ENCODE peak calls at places on chromosomes 16 and 17, in eight cellular contexts. S, I, K, H, D, Z, G and Q are unnamed samples.

GRCh38 chr17:72270530-72270929 is 149.7 kb downstream of the SOX9 start:
- DNase-seq in S (no peak), I (no peak), K (no peak), H (no peak), D (no peak), Z (no peak), G (no peak), Q (no peak)

GRCh38 chr16:67857547-67858233 is 10.2 kb upstream of the CENPT start:
- DNase-seq in S (peak), I (peak), K (peak), H (peak), D (no peak), Z (peak), G (no peak), Q (peak)

GRCh38 chr17:60390881-60391418 is 983 bp downstream of the USP32 start:
- DNase-seq in S (no peak), I (peak), K (peak), H (peak), D (no peak), Z (peak), G (peak), Q (no peak)

GRCh38 chr16:66848172-66848571 is 4.0 kb downstream of the CA7 start:
- DNase-seq in S (no peak), I (no peak), K (no peak), H (no peak), D (no peak), Z (peak), G (no peak), Q (no peak)

GRCh38 chr16:11637320-11637719 is 30.9 kb upstream of the SNN start:
- DNase-seq in S (no peak), I (no peak), K (no peak), H (no peak), D (no peak), Z (no peak), G (no peak), Q (no peak)

GRCh38 chr16:67395458-67396158 is 2.3 kb upstream of the TPPP3 start:
- DNase-seq in S (peak), I (no peak), K (peak), H (peak), D (no peak), Z (no peak), G (no peak), Q (no peak)

GRCh38 chr16:64088838-64089237 is 1033.0 kb downstream of the CDH11 start:
- DNase-seq in S (no peak), I (no peak), K (no peak), H (no peak), D (no peak), Z (no peak), G (no peak), Q (no peak)

GRCh38 chr17:38352245-38353083 is 820 bp downstream of the SOCS7 start:
- DNase-seq in S (peak), I (peak), K (peak), H (peak), D (no peak), Z (no peak), G (no peak), Q (no peak)

GRCh38 chr16:88649195-88649923 is 1.5 kb downstream of the CYBA start:
- DNase-seq in S (peak), I (no peak), K (no peak), H (peak), D (no peak), Z (no peak), G (no peak), Q (no peak)

GRCh38 chr17:8726951-8727555 is 17.6 kb downstream of the CCDC42 start:
- DNase-seq in S (no peak), I (no peak), K (no peak), H (no peak), D (no peak), Z (no peak), G (no peak), Q (no peak)

GRCh38 chr16:27748868-27749546 is 199.1 kb downstream of the KATNIP start:
- DNase-seq in S (no peak), I (peak), K (no peak), H (no peak), D (peak), Z (no peak), G (no peak), Q (peak)

GRCh38 chr17:75720656-75721462 is at the start of gene ITGB4:
- DNase-seq in S (peak), I (no peak), K (no peak), H (peak), D (peak), Z (no peak), G (peak), Q (no peak)

GRCh38 chr16:51666821-51667220 is 515.8 kb upstream of the SALL1 start:
- DNase-seq in S (no peak), I (no peak), K (no peak), H (no peak), D (no peak), Z (no peak), G (no peak), Q (no peak)

GRCh38 chr17:36899250-36900129 is 37.8 kb upstream of the LHX1 start:
- DNase-seq in S (no peak), I (no peak), K (no peak), H (no peak), D (no peak), Z (no peak), G (no peak), Q (no peak)

GRCh38 chr17:66964930-66965800 is 658 bp downstream of the CACNG4 start:
- DNase-seq in S (no peak), I (no peak), K (no peak), H (peak), D (peak), Z (no peak), G (peak), Q (peak)

GRCh38 chr17:65121916-65122821 is 15.0 kb upstream of the RGS9 start:
- DNase-seq in S (peak), I (no peak), K (no peak), H (no peak), D (no peak), Z (no peak), G (no peak), Q (no peak)

GRCh38 chr16:24011237-24011636 is 175.5 kb downstream of the PRKCB start:
- DNase-seq in S (no peak), I (no peak), K (no peak), H (no peak), D (no peak), Z (no peak), G (no peak), Q (no peak)
- TF ChIP-seq POLR2A in S (no peak), I (no peak), K (no peak), H (no peak), D (no peak), Z (no peak), G (no peak), Q (no peak)

DNA sequence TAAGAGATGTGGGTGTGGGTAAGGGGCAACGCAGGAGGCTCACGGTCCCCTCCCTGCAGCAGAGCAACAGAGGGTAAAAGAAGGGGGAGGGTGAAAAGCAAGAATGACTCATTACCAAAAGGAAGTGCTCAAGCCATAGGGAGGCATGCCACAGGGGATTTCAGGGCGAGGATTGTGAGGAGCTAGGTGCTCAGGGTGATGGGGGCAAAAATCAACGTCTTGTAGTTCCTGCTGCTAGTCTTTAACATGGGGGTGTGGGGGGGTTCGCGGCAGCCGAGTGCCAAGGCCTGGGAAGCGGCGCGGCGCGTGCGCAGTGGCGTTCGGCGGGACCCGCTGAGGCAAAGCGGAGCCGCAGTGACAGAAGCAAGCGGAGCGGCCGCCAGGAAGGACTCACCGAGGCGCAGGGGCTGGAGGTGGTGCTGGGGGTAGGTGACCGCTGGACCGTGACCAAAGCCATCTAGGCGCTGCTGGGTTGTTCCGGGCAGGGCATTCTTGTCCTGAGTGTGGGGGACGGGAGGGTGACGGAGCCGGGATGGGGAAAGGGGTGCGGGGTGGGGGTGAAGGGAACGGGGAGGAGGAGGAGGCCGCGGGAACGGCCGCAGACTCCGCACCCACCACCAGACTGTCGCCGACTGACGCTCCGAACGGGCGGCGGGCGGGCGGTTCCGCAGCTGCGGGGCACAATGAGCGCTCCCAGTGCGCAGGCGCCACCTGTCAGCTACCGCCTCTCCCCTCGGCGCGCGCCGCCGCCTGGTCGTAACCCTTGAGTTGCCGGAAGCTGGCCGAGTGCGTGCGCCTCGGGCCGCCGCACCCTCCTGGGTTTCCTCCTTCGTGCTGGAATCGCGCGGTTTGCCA is at the start of gene SSH2:
- DNase-seq in S (peak), I (peak), K (peak), H (peak), D (peak), Z (peak), G (peak), Q (peak)
- TF ChIP-seq POLR2A in S (no peak), I (no peak), K (peak), H (peak), D (peak), Z (peak), G (no peak), Q (peak)

GRCh38 chr17:7312432-7313027 is 2.6 kb downstream of the GPS2 start:
- DNase-seq in S (no peak), I (no peak), K (no peak), H (no peak), D (no peak), Z (no peak), G (no peak), Q (no peak)
- TF ChIP-seq POLR2A in S (no peak), I (no peak), K (no peak), H (no peak), D (peak), Z (no peak), G (no peak), Q (no peak)

DNA sequence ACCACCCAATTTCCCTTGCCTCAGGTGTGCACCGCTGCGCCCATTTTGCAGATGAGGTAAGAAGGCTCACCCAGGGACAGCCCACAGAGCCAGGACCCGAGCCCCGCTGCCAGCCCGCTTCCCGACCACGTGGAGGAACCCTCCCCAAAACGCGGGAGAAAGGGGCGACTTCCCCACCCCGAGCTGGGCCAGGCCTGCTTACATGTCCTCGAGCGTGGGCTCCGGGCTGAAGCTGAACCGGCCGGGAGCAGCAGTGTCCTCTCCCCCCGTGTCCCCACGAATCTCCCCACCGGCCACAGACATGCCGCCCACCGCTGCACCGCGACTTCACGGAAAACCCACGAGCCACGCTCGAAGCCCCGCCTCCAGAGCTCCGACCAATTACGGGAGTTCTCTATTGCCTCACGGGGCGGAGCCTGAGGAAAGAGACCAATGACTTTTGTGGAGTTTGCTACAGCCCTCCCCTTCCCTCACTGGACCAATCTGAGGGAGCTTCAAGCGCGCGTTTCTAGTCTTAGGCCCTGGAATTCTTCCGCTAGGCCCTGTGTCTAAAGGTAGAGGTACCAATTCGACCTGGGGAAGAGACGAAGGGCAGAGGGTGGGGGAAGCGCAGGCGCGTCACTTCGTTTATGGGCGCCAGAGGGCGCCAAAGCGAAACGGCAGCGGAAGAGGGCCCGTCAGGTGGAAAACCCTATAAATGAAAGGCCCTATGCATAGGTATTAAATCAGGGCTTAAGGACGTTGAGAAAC is at the start of gene DCTPP1:
- DNase-seq in S (peak), I (peak), K (peak), H (peak), D (peak), Z (peak), G (peak), Q (peak)
- TF ChIP-seq POLR2A in S (no peak), I (no peak), K (peak), H (peak), D (peak), Z (peak), G (peak), Q (peak)

GRCh38 chr16:1471569-1472194 is 3.1 kb downstream of the CLCN7 start:
- DNase-seq in S (no peak), I (no peak), K (no peak), H (no peak), D (no peak), Z (no peak), G (no peak), Q (no peak)
- TF ChIP-seq POLR2A in S (no peak), I (no peak), K (no peak), H (no peak), D (no peak), Z (no peak), G (no peak), Q (no peak)

DNA sequence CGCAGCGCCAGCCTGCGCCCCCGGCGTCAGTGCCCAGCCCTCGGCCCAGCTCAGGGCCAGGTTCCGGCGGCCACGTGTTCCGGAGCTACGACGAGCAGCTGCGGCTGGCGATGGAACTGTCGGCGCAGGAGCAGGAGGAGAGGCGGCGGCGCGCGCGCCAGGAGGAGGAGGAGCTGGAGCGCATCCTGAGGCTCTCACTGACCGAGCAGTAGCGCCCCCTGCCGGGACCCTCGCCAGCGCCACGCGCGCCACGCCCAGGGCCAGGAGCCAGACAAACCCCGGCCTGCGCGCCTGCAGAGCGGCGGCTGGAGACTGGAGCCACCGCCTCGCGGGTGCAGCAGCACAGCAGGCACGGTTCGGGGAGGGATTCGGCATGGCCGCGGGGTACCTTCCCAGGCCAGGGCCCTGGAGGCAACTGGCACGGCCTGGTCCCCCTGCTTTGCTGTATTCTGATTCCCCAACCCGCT is 9.3 kb downstream of the CORO6 start:
- DNase-seq in S (peak), I (peak), K (peak), H (peak), D (peak), Z (peak), G (peak), Q (no peak)
- TF ChIP-seq POLR2A in S (no peak), I (no peak), K (peak), H (no peak), D (no peak), Z (no peak), G (no peak), Q (no peak)

GRCh38 chr16:74666425-74667214 is at the start of gene RFWD3:
- DNase-seq in S (peak), I (peak), K (peak), H (peak), D (peak), Z (peak), G (peak), Q (peak)
- TF ChIP-seq POLR2A in S (no peak), I (no peak), K (no peak), H (peak), D (peak), Z (peak), G (no peak), Q (peak)

GRCh38 chr17:79931517-79932309 is 92.5 kb upstream of the CBX4 start:
- DNase-seq in S (no peak), I (no peak), K (no peak), H (no peak), D (no peak), Z (no peak), G (peak), Q (peak)
- TF ChIP-seq POLR2A in S (no peak), I (no peak), K (no peak), H (no peak), D (no peak), Z (no peak), G (no peak), Q (no peak)

GRCh38 chr16:47488051-47488450 is 26.9 kb downstream of the PHKB start:
- DNase-seq in S (no peak), I (no peak), K (no peak), H (no peak), D (no peak), Z (no peak), G (no peak), Q (no peak)
- TF ChIP-seq POLR2A in S (no peak), I (no peak), K (no peak), H (no peak), D (no peak), Z (no peak), G (no peak), Q (no peak)

DNA sequence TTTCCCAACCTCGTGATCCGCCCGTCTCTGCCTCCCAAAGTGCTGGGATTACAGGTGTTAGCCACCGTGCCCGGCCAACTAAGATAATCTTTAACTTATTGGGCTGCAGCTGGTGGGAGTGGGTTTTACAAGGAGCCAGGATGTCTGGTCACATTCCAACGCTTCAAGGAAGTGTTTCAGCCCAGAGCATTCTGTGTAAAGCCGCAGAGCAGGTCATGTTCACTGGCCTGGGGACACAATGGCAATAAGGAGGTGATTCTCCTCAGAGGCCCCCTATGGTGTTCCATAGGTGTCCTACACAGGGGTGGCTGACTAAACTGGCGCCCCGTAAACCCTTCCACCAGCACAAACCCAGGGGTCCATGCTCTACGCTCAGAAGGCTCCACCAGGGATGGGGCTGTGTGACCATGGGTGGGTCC is 1.2 kb downstream of the QPRT start:
- DNase-seq in S (no peak), I (no peak), K (no peak), H (peak), D (no peak), Z (no peak), G (no peak), Q (no peak)
- TF ChIP-seq POLR2A in S (no peak), I (no peak), K (no peak), H (no peak), D (no peak), Z (no peak), G (no peak), Q (no peak)